ENCODE peak calls at places on chromosomes 1 and 21, in seven cellular contexts. S, O, M, F, U, N and H are unnamed samples.

GRCh38 chr1:160681067-160681890 is 30.3 kb downstream of the CD48 start:
- DNase-seq in S (peak; percentile 19), O (peak; percentile 82), M (peak; percentile 78), F (peak; percentile 62), U (peak; percentile 90), N (no peak), H (peak; percentile 25)

GRCh38 chr1:160629286-160630210 is 17.3 kb downstream of the SLAMF1 start:
- DNase-seq in S (no peak), O (no peak), M (no peak), F (no peak), U (no peak), N (no peak), H (no peak)

GRCh38 chr1:10794724-10795304 is 1.6 kb downstream of the CASZ1 start:
- DNase-seq in S (peak; percentile 59), O (no peak), M (no peak), F (no peak), U (no peak), N (no peak), H (no peak)

GRCh38 chr21:44084496-44085241 is 22.5 kb upstream of the PWP2 start:
- DNase-seq in S (no peak), O (no peak), M (no peak), F (no peak), U (no peak), N (no peak), H (no peak)

GRCh38 chr1:60716472-60716871 is 365.9 kb upstream of the NFIA start:
- DNase-seq in S (no peak), O (no peak), M (no peak), F (no peak), U (no peak), N (no peak), H (no peak)

GRCh38 chr1:198174297-198174696 is 17.5 kb downstream of the NEK7 start:
- DNase-seq in S (no peak), O (no peak), M (no peak), F (no peak), U (no peak), N (no peak), H (no peak)

GRCh38 chr1:160550572-160551034 is 27.5 kb upstream of the SLAMF6 start:
- DNase-seq in S (no peak), O (peak; percentile 35), M (no peak), F (no peak), U (peak; percentile 17), N (no peak), H (no peak)

GRCh38 chr1:4599951-4600481 is 54.4 kb upstream of the AJAP1 start:
- DNase-seq in S (no peak), O (no peak), M (no peak), F (no peak), U (no peak), N (no peak), H (no peak)

GRCh38 chr1:33036051-33036525 is 595 bp downstream of the AK2 start:
- DNase-seq in S (peak; percentile 28), O (peak; percentile 49), M (no peak), F (peak; percentile 37), U (no peak), N (no peak), H (no peak)

GRCh38 chr21:32322103-32322502 is 23.4 kb downstream of the MRAP start:
- DNase-seq in S (no peak), O (no peak), M (no peak), F (no peak), U (no peak), N (no peak), H (no peak)

GRCh38 chr1:169584483-169585144 is 1.7 kb downstream of the F5 start:
- DNase-seq in S (no peak), O (no peak), M (no peak), F (peak; percentile 89), U (no peak), N (no peak), H (no peak)

GRCh38 chr1:84442256-84442655 is 36.8 kb upstream of the RPF1 start:
- DNase-seq in S (peak; percentile 18), O (no peak), M (peak; percentile 67), F (peak; percentile 30), U (no peak), N (peak; percentile 73), H (peak; percentile 72)

GRCh38 chr1:39189592-39190041 is 14.9 kb upstream of the MACF1 start:
- DNase-seq in S (no peak), O (no peak), M (no peak), F (peak; percentile 31), U (no peak), N (no peak), H (no peak)

GRCh38 chr1:27682351-27682944 is 10.5 kb upstream of the IFI6 start:
- DNase-seq in S (no peak), O (no peak), M (no peak), F (peak; percentile 79), U (no peak), N (no peak), H (no peak)

GRCh38 chr1:21815724-21816311 is 3.8 kb downstream of the LDLRAD2 start:
- DNase-seq in S (peak; percentile 16), O (no peak), M (no peak), F (no peak), U (no peak), N (no peak), H (no peak)

GRCh38 chr1:2930971-2931721 is 90.1 kb upstream of the ACTRT2 start:
- DNase-seq in S (no peak), O (no peak), M (no peak), F (no peak), U (no peak), N (no peak), H (no peak)

GRCh38 chr21:40902299-40902698 is 55.3 kb upstream of the DSCAM start:
- DNase-seq in S (no peak), O (no peak), M (no peak), F (no peak), U (no peak), N (no peak), H (no peak)

GRCh38 chr1:99554727-99555126 is 91.2 kb upstream of the PALMD start:
- DNase-seq in S (no peak), O (no peak), M (no peak), F (peak; percentile 37), U (no peak), N (no peak), H (no peak)

GRCh38 chr1:159752135-159752580 is 28.6 kb upstream of the DUSP23 start:
- DNase-seq in S (no peak), O (no peak), M (no peak), F (peak; percentile 21), U (no peak), N (no peak), H (no peak)

GRCh38 chr1:168806955-168807354 is 77.9 kb upstream of the DPT start:
- DNase-seq in S (no peak), O (no peak), M (no peak), F (peak; percentile 48), U (no peak), N (no peak), H (no peak)

GRCh38 chr1:12405325-12406217 is 175.7 kb downstream of the VPS13D start:
- DNase-seq in S (no peak), O (peak; percentile 56), M (no peak), F (peak; percentile 82), U (no peak), N (no peak), H (no peak)

GRCh38 chr21:43313939-43314405 is 113.0 kb downstream of the SIK1 start:
- DNase-seq in S (no peak), O (no peak), M (no peak), F (no peak), U (no peak), N (no peak), H (no peak)

GRCh38 chr1:22918644-22919043 is 54.0 kb downstream of the LACTBL1 start:
- DNase-seq in S (no peak), O (no peak), M (no peak), F (no peak), U (no peak), N (no peak), H (no peak)

GRCh38 chr1:22915816-22916468 is 56.7 kb downstream of the LACTBL1 start:
- DNase-seq in S (no peak), O (no peak), M (no peak), F (no peak), U (no peak), N (no peak), H (no peak)

GRCh38 chr1:22915280-22915679 is 57.4 kb downstream of the LACTBL1 start:
- DNase-seq in S (no peak), O (no peak), M (no peak), F (no peak), U (no peak), N (no peak), H (no peak)

GRCh38 chr1:22914633-22915217 is 57.9 kb downstream of the LACTBL1 start:
- DNase-seq in S (no peak), O (no peak), M (no peak), F (no peak), U (no peak), N (no peak), H (no peak)

GRCh38 chr1:22916469-22916817 is 56.2 kb downstream of the LACTBL1 start:
- DNase-seq in S (no peak), O (no peak), M (no peak), F (no peak), U (no peak), N (no peak), H (no peak)
- TF ChIP-seq SIN3A in S (no peak), O (no peak), M (no peak), F (no peak), U (no peak), N (no peak), H (no peak)

DNA sequence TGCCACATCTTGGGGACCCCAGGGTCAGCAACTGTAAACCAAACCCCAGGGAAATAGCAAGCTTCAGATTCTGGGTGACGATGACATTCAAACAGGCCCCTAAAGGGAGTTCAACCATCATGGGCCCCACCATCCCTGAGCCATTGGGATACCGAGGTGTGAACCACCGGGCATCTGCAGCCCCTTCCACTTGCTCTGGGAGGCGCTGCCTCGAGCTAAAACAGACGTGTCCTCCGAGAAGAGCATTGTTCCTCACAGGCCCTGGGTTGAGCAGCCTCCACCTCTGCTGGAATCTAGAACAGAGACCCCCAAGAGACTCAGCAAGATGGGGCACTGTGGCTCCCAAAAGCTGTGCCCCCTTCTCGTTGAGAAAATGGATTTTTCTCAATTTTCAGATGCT is 19.0 kb upstream of the EFHD2 start:
- DNase-seq in S (no peak), O (no peak), M (no peak), F (no peak), U (no peak), N (no peak), H (no peak)
- TF ChIP-seq CTCF in S (no peak), O (peak; percentile 43), M (peak; percentile 14), F (no peak), U (peak; percentile 67), N (no peak), H (no peak)

GRCh38 chr1:8362701-8363101 is 44.8 kb downstream of the SLC45A1 start:
- DNase-seq in S (no peak), O (no peak), M (no peak), F (no peak), U (no peak), N (no peak), H (no peak)
- H3K27ac ChIP-seq in S (no peak overlapping the region), O (no peak overlapping the region), M (no peak overlapping the region), F (no peak overlapping the region), U (no peak overlapping the region), N (no peak overlapping the region), H (no peak overlapping the region)

DNA sequence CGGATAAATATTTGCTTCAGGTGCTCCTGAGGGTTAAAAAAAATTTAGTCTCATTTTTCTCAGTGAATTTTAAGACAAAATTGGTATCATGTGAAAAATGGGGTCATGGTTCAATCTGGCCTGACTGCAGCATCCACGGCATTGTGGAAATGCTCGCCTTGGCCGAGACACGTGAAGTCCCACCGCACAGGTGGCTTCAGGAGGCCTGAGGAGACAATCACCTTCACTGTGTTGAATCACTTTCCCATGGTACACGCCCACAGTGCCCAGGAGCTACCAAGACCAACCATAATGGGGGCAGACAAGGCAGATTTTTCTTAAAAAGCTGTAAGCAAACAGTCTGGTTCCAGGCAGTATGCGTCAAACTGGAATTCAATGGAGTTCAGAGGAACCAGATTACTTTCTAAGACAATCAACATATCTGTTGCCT is 11.0 kb upstream of the CPLANE2 start:
- DNase-seq in S (no peak), O (no peak), M (no peak), F (no peak), U (no peak), N (no peak), H (no peak)
- TF ChIP-seq SIN3A in S (no peak), O (no peak), M (no peak), F (no peak), U (no peak), N (no peak), H (no peak)